ENCODE peak calls at places on chromosomes 4 and X, in four cellular contexts. P, K, U and B are unnamed samples.

GRCh38 chr4:65834707-65835106 is 164.4 kb upstream of the EPHA5 start:
- DNase-seq in K (no peak), P (no peak), U (no peak), B (no peak)

GRCh38 chr4:107719211-107719926 is 665 bp downstream of the PAPSS1 start:
- DNase-seq in K (peak; percentile 33), P (peak; percentile 15), U (no peak), B (peak; percentile 34)

GRCh38 chrX:26925088-26925487 is 538.1 kb downstream of the PPP4R3C start:
- DNase-seq in U (no peak), K (no peak), P (no peak), B (no peak)

GRCh38 chrX:21658746-21659145 is 616 bp upstream of the KLHL34 start:
- DNase-seq in U (no peak), K (no peak), P (no peak), B (no peak)

GRCh38 chr4:55348436-55348835 is 2.4 kb downstream of the SRD5A3 start:
- DNase-seq in U (no peak), K (peak; percentile 62), P (no peak), B (no peak)

GRCh38 chr4:53730431-53730830 is 139.1 kb upstream of the LNX1 start:
- DNase-seq in K (no peak), U (no peak), P (no peak), B (no peak)

GRCh38 chrX:4787971-4788370 is 1074.5 kb upstream of the PRKX start:
- DNase-seq in K (no peak), U (no peak), P (no peak), B (no peak)

GRCh38 chrX:129233791-129234190 is 289.5 kb downstream of the SMARCA1 start:
- DNase-seq in P (no peak), K (no peak), U (no peak), B (no peak)

GRCh38 chr4:126798214-126798613 is 834.5 kb upstream of the INTU start:
- DNase-seq in P (no peak), U (no peak), K (no peak), B (no peak)

GRCh38 chr4:89610236-89610635 is 226.7 kb downstream of the SNCA start:
- DNase-seq in K (no peak), U (no peak), P (no peak), B (no peak)

GRCh38 chr4:21535901-21536300 is 412.7 kb downstream of the KCNIP4 start:
- DNase-seq in P (no peak), U (no peak), K (no peak), B (no peak)

GRCh38 chr4:41111796-41112195 is 102.5 kb downstream of the APBB2 start:
- DNase-seq in K (no peak), P (no peak), U (no peak), B (no peak)

GRCh38 chrX:34546366-34546765 is 110.7 kb downstream of the TMEM47 start:
- DNase-seq in K (peak; percentile 25), U (no peak), P (no peak), B (peak; percentile 35)

GRCh38 chrX:40996886-40997530 is 88.2 kb upstream of the USP9X start:
- DNase-seq in P (no peak), U (no peak), K (peak; percentile 80), B (peak; percentile 93)

GRCh38 chrX:11100281-11101035 is 10.7 kb upstream of the HCCS start:
- DNase-seq in U (no peak), P (no peak), K (peak; percentile 69), B (peak; percentile 76)

GRCh38 chrX:70973221-70973620 is 42.3 kb upstream of the SLC7A3 start:
- DNase-seq in U (no peak), P (no peak), K (no peak), B (no peak)

GRCh38 chr4:101411926-101412325 is 64.6 kb upstream of the PPP3CA start:
- DNase-seq in U (no peak), P (no peak), K (no peak), B (no peak)

GRCh38 chrX:71056857-71057256 is 11.3 kb downstream of the SNX12 start:
- DNase-seq in P (no peak), U (no peak), K (peak; percentile 51), B (peak; percentile 75)

GRCh38 chr4:153151535-153152452 is 52.4 kb upstream of the TRIM2 start:
- DNase-seq in P (peak; percentile 21), U (peak; percentile 70), K (no peak), B (peak; percentile 42)

GRCh38 chr4:40557741-40558140 is 71.9 kb downstream of the RBM47 start:
- DNase-seq in U (no peak), K (no peak), P (no peak), B (peak; percentile 48)

GRCh38 chr4:55947912-55948725 is 626 bp upstream of the CEP135 start:
- DNase-seq in U (no peak), P (peak; percentile 44), K (peak; percentile 93), B (peak; percentile 97)

GRCh38 chr4:158496030-158496741 is 25.5 kb upstream of the RXFP1 start:
- DNase-seq in U (no peak), K (no peak), P (no peak), B (peak; percentile 28)

GRCh38 chr4:77538144-77538543 is 67.5 kb upstream of the CXCL13 start:
- DNase-seq in P (no peak), U (peak; percentile 45), K (peak; percentile 87), B (peak; percentile 58)